ENCODE peak calls at places on chromosomes 4 and X, in nine cellular contexts. O is tibial artery, B is body of pancreas, U is prostate gland, W is vagina, T is cardiac fibroblast, E is WERI-Rb-1, I is H7, A is foreskin fibroblast. C is an unnamed sample.

GRCh38 chr4:31088600-31089230 is 368.5 kb downstream of the PCDH7 start:
- DNase-seq in O (no peak), B (peak; percentile 3), U (no peak), W (no peak), T (peak; percentile 51), E (no peak), I (no peak), A (no peak), C (no peak)

GRCh38 chr4:19438228-19438627 is 813.5 kb upstream of the SLIT2 start:
- DNase-seq in O (no peak), B (no peak), U (no peak), W (no peak), T (peak; percentile 56), E (no peak), I (no peak), A (peak; percentile 60), C (no peak)

GRCh38 chr4:82388405-82388804 is 14.6 kb upstream of the HNRNPD start:
- DNase-seq in O (no peak), B (no peak), U (no peak), W (no peak), T (no peak), E (no peak), I (peak; percentile 39), A (no peak), C (no peak)

GRCh38 chrX:15929231-15929630 is 74.6 kb upstream of the AP1S2 start:
- DNase-seq in O (no peak), B (no peak), U (no peak), W (no peak), T (no peak), E (no peak), I (no peak), A (no peak), C (no peak)

GRCh38 chr4:140711910-140712309 is 44.3 kb downstream of the TBC1D9 start:
- DNase-seq in O (no peak), B (no peak), U (no peak), W (no peak), T (no peak), E (no peak), I (no peak), A (no peak), C (no peak)

GRCh38 chr4:98341309-98341708 is 80.1 kb downstream of the RAP1GDS1 start:
- DNase-seq in O (no peak), B (no peak), U (no peak), W (no peak), T (peak; percentile 53), E (peak; percentile 63), I (no peak), A (peak; percentile 60), C (no peak)

GRCh38 chr4:177862541-177863176 is 420.4 kb upstream of the AGA start:
- DNase-seq in O (no peak), B (no peak), U (no peak), W (no peak), T (no peak), E (no peak), I (no peak), A (no peak), C (no peak)

GRCh38 chr4:125229596-125230058 is 85.1 kb upstream of the FAT4 start:
- DNase-seq in O (no peak), B (no peak), U (no peak), W (no peak), T (no peak), E (no peak), I (no peak), A (no peak), C (no peak)

GRCh38 chrX:129963729-129964128 is 18.7 kb upstream of the BCORL1 start:
- DNase-seq in O (no peak), B (no peak), U (no peak), W (no peak), T (no peak), E (no peak), I (no peak), A (no peak), C (no peak)

GRCh38 chrX:152844256-152844655 is 13.4 kb downstream of the NSDHL start:
- DNase-seq in O (no peak), B (no peak), U (no peak), W (no peak), T (no peak), E (no peak), I (no peak), A (no peak), C (no peak)

GRCh38 chr4:101970555-101970954 is 180.0 kb downstream of the BANK1 start:
- DNase-seq in O (no peak), B (no peak), U (no peak), W (no peak), T (no peak), E (no peak), I (no peak), A (no peak), C (no peak)

GRCh38 chr4:26015133-26015651 is 101.2 kb downstream of the SMIM20 start:
- DNase-seq in O (peak; percentile 93), B (peak; percentile 61), U (peak; percentile 70), W (peak; percentile 86), T (peak; percentile 89), E (no peak), I (no peak), A (peak; percentile 98), C (no peak)

GRCh38 chr4:122827258-122827887 is 742 bp downstream of the FGF2 start:
- DNase-seq in O (peak; percentile 75), B (peak; percentile 3), U (no peak), W (no peak), T (peak; percentile 61), E (peak; percentile 67), I (peak; percentile 67), A (peak; percentile 83), C (no peak)

GRCh38 chrX:68749426-68749825 is 79.4 kb upstream of the EFNB1 start:
- DNase-seq in O (no peak), B (no peak), U (no peak), W (no peak), T (no peak), E (no peak), I (no peak), A (no peak), C (no peak)

GRCh38 chr4:90246841-90247240 is 119.6 kb downstream of the CCSER1 start:
- DNase-seq in O (no peak), B (no peak), U (no peak), W (no peak), T (no peak), E (no peak), I (no peak), A (no peak), C (no peak)

GRCh38 chr4:150723727-150724411 is 141.9 kb downstream of the MAB21L2 start:
- DNase-seq in O (no peak), B (no peak), U (no peak), W (no peak), T (no peak), E (no peak), I (no peak), A (no peak), C (no peak)

GRCh38 chr4:13627185-13627605 is 330 bp downstream of the BOD1L1 start:
- DNase-seq in O (no peak), B (peak; percentile 10), U (no peak), W (no peak), T (no peak), E (peak; percentile 32), I (no peak), A (peak; percentile 17), C (no peak)

GRCh38 chrX:38871129-38872029 is 70.1 kb downstream of the MID1IP1 start:
- DNase-seq in O (no peak), B (no peak), U (no peak), W (no peak), T (no peak), E (no peak), I (peak; percentile 54), A (no peak), C (no peak)
- H3K4me3 ChIP-seq in O (no peak overlapping the region), B (no peak overlapping the region), U (no peak overlapping the region), W (no peak overlapping the region), T (no peak overlapping the region), E (no peak overlapping the region), I (no peak overlapping the region), A (no peak overlapping the region), C (no peak overlapping the region)

GRCh38 chr4:168765726-168766125 is 244.3 kb downstream of the CBR4 start:
- DNase-seq in O (peak; percentile 73), B (no peak), U (peak; percentile 25), W (no peak), T (peak; percentile 81), E (no peak), I (no peak), A (peak; percentile 47), C (no peak)
- H3K4me3 ChIP-seq in O (no peak overlapping the region), B (no peak overlapping the region), U (no peak overlapping the region), W (no peak overlapping the region), T (no peak overlapping the region), E (no peak overlapping the region), I (no peak overlapping the region), A (no peak overlapping the region), C (no peak overlapping the region)

GRCh38 chr4:11429646-11430045 is 952 bp upstream of the HS3ST1 start:
- DNase-seq in O (no peak), B (no peak), U (no peak), W (no peak), T (no peak), E (no peak), I (no peak), A (no peak), C (no peak)
- H3K4me3 ChIP-seq in O (peak overlapping the region; percentile 53), B (peak overlapping the region; percentile 40), U (peak overlapping the region; percentile 46), W (peak overlapping the region; percentile 49), T (peak overlapping the region; percentile 67), E (no peak overlapping the region), I (peak overlapping the region; percentile 76), A (no peak overlapping the region), C (peak overlapping the region; percentile 72)

GRCh38 chrX:8105531-8105930 is 65.5 kb downstream of the VCX2 start:
- DNase-seq in O (no peak), B (no peak), U (no peak), W (no peak), T (no peak), E (no peak), I (no peak), A (no peak), C (no peak)
- H3K4me3 ChIP-seq in O (no peak overlapping the region), B (no peak overlapping the region), U (no peak overlapping the region), W (no peak overlapping the region), T (no peak overlapping the region), E (no peak overlapping the region), I (no peak overlapping the region), A (no peak overlapping the region), C (no peak overlapping the region)

DNA sequence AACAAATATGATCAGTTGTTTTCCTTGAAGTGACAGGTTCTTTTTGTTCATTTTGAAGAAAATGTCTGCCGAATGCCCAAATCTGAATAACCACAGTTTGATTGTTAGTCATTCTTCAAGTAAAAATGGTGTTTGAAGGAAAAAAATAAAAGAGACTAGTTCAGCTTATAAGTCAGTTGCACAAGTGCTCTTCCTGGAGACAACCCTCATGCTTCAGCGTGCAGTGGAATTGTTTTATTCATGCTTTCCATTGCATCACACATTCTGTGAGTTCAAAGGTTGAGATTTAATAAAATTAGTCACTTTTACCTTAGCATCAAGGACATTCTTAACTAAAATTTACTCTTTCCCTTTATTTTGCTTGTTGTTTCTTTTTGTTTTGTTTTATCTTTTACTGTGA is 404.9 kb downstream of the ZNF674 start:
- DNase-seq in O (no peak), B (no peak), U (no peak), W (no peak), T (peak; percentile 49), E (no peak), I (no peak), A (no peak), C (no peak)
- H3K4me3 ChIP-seq in O (no peak overlapping the region), B (no peak overlapping the region), U (no peak overlapping the region), W (no peak overlapping the region), T (no peak overlapping the region), E (no peak overlapping the region), I (no peak overlapping the region), A (no peak overlapping the region), C (no peak overlapping the region)

GRCh38 chr4:182510836-182511235 is 267.6 kb downstream of the TENM3 start:
- DNase-seq in O (no peak), B (no peak), U (no peak), W (no peak), T (no peak), E (no peak), I (no peak), A (no peak), C (no peak)
- H3K4me3 ChIP-seq in O (no peak overlapping the region), B (no peak overlapping the region), U (no peak overlapping the region), W (no peak overlapping the region), T (no peak overlapping the region), E (no peak overlapping the region), I (no peak overlapping the region), A (no peak overlapping the region), C (no peak overlapping the region)

C was measured in LNCaP clone FGC.